ENCODE peak calls at places on chromosomes 5 and 9, in six cellular contexts. Y is upper lobe of left lung, C is stomach, E is suprapubic skin, G is A549, P is transverse colon. R is an unnamed sample. For H3K4me1, the result is how much of the 10 kb centered on the place peaks cover.

GRCh38 chr9:36744678-36745077 is 172.0 kb downstream of the MELK start:
- DNase-seq in Y (no peak), C (no peak), E (no peak), G (no peak), P (no peak), R (no peak)

GRCh38 chr5:120552638-120553037 is 88.5 kb downstream of the PRR16 start:
- DNase-seq in Y (no peak), C (no peak), E (no peak), G (no peak), P (no peak), R (no peak)

GRCh38 chr9:35313911-35314310 is 152.1 kb downstream of the UNC13B start:
- DNase-seq in Y (no peak), C (no peak), E (no peak), G (no peak), P (no peak), R (no peak)

GRCh38 chr5:19179561-19179960 is 808.4 kb downstream of the CDH18 start:
- DNase-seq in Y (no peak), C (no peak), E (no peak), G (no peak), P (no peak), R (no peak)

GRCh38 chr5:170886210-170886894 is 24.5 kb downstream of the RANBP17 start:
- DNase-seq in Y (no peak), C (no peak), E (no peak), G (no peak), P (no peak), R (no peak)

GRCh38 chr5:56686337-56687198 is 128.8 kb upstream of the MAP3K1 start:
- DNase-seq in Y (no peak), C (no peak), E (no peak), G (no peak), P (peak), R (no peak)

GRCh38 chr5:157354825-157355224 is 88.9 kb downstream of the CYFIP2 start:
- DNase-seq in Y (no peak), C (no peak), E (no peak), G (peak), P (no peak), R (no peak)

GRCh38 chr5:169581580-169582227 is 1.9 kb upstream of the SPDL1 start:
- DNase-seq in Y (no peak), C (peak), E (peak), G (peak), P (peak), R (peak)

GRCh38 chr9:123419721-123420559 is 63.9 kb downstream of the CRB2 start:
- DNase-seq in Y (no peak), C (no peak), E (peak), G (no peak), P (no peak), R (no peak)

GRCh38 chr9:123482295-123482970 is 126.4 kb downstream of the CRB2 start:
- DNase-seq in Y (no peak), C (no peak), E (no peak), G (no peak), P (no peak), R (no peak)

GRCh38 chr9:22815246-22815645 is 368.6 kb downstream of the DMRTA1 start:
- DNase-seq in Y (no peak), C (no peak), E (no peak), G (no peak), P (no peak), R (no peak)

GRCh38 chr9:34994429-34995287 is 5.1 kb downstream of the DNAJB5 start:
- DNase-seq in Y (no peak), C (peak), E (peak), G (peak), P (peak), R (no peak)

GRCh38 chr9:93670208-93671029 is 94.0 kb downstream of the PHF2 start:
- DNase-seq in Y (peak), C (peak), E (peak), G (no peak), P (peak), R (peak)

GRCh38 chr9:135478858-135479468 is 619 bp upstream of the PPP1R26 start:
- DNase-seq in Y (peak), C (peak), E (no peak), G (peak), P (peak), R (peak)

GRCh38 chr9:89606049-89606481 is 1.3 kb downstream of the GADD45G start:
- DNase-seq in Y (peak), C (peak), E (peak), G (peak), P (peak), R (peak)

GRCh38 chr5:168238422-168238821 is 53.0 kb upstream of the WWC1 start:
- DNase-seq in Y (no peak), C (no peak), E (no peak), G (no peak), P (no peak), R (no peak)

GRCh38 chr5:176817369-176817841 is 7.0 kb downstream of the UNC5A start:
- DNase-seq in Y (no peak), C (no peak), E (no peak), G (no peak), P (no peak), R (no peak)

GRCh38 chr5:175321927-175322532 is 122.0 kb downstream of the DRD1 start:
- DNase-seq in Y (no peak), C (no peak), E (no peak), G (peak), P (no peak), R (no peak)

GRCh38 chr9:98998441-98999151 is 54.9 kb downstream of the COL15A1 start:
- DNase-seq in Y (peak), C (peak), E (peak), G (peak), P (peak), R (peak)

GRCh38 chr9:11356101-11356500 is 743.3 kb upstream of the PTPRD start:
- DNase-seq in Y (no peak), C (no peak), E (no peak), G (no peak), P (no peak), R (no peak)

GRCh38 chr5:76958976-76959767 is 6.3 kb downstream of the CRHBP start:
- DNase-seq in Y (no peak), C (no peak), E (no peak), G (no peak), P (no peak), R (no peak)

GRCh38 chr9:130825051-130825651 is 9.9 kb upstream of the ABL1 start:
- DNase-seq in Y (no peak), C (no peak), E (no peak), G (no peak), P (no peak), R (peak)

GRCh38 chr5:133683646-133684290 is 71.4 kb upstream of the FSTL4 start:
- DNase-seq in Y (no peak), C (peak), E (no peak), G (no peak), P (no peak), R (no peak)

GRCh38 chr5:68304421-68305052 is 89.0 kb downstream of the PIK3R1 start:
- DNase-seq in Y (no peak), C (no peak), E (no peak), G (no peak), P (no peak), R (no peak)

GRCh38 chr5:154421868-154422267 is 23.9 kb upstream of the SAP30L start:
- DNase-seq in Y (no peak), C (no peak), E (no peak), G (peak), P (no peak), R (no peak)

GRCh38 chr5:6731465-6732237 is 18.4 kb downstream of the TENT4A start:
- DNase-seq in Y (no peak), C (no peak), E (no peak), G (no peak), P (no peak), R (no peak)

GRCh38 chr5:171857537-171857936 is 71.9 kb downstream of the SMIM23 start:
- DNase-seq in Y (no peak), C (no peak), E (no peak), G (no peak), P (no peak), R (no peak)

GRCh38 chr9:120713257-120714087 is 798 bp downstream of the MEGF9 start:
- DNase-seq in Y (no peak), C (no peak), E (peak), G (no peak), P (peak), R (peak)

GRCh38 chr5:152262667-152263066 is 142.4 kb downstream of the NMUR2 start:
- DNase-seq in Y (no peak), C (no peak), E (no peak), G (no peak), P (no peak), R (no peak)

GRCh38 chr9:35605336-35606137 is 475 bp downstream of the TESK1 start:
- DNase-seq in Y (peak), C (no peak), E (peak), G (no peak), P (peak), R (peak)

DNA sequence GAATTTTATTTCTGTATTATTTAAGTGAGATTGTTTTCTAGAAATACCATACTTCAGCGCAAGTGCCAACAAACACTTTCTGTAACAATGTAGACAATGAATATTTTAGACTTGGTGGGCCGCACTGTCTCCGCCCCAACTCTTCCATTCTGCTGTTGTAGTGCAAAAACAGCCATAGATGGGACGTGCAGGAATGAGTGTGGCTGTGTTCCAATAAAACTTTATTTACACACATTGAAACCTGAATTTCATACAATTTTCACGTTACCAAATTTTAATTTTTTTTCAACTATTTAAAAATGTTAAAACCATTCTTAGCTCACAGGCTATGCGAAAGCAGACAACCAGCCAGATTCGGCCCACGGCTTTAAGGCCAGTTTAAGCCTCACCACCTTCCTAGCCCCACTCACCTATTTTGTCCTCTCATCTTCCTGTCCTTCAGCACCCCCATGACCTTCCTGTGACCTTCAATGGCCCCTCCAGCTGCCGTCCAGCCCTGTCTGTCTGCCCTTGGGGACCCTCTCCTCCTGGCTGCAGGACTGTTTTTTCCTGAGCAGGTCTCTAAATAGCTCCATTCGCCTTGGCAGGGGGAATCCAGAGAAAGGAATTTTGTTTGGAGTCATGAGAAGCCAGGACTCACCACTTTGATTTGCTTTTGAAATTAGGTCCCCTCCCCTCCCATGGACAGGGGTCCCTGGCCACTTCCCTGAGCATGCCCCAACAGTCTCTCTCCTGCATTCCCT is 11.2 kb upstream of the ANXA6 start:
- DNase-seq in Y (no peak), C (no peak), E (peak), G (no peak), P (no peak), R (no peak)
- TF ChIP-seq EP300 in Y (no peak), C (no peak), E (no peak), G (no peak), P (no peak), R (no peak)

GRCh38 chr5:173940269-173940668 is 48.7 kb upstream of the C5orf47 start:
- DNase-seq in Y (no peak), C (no peak), E (no peak), G (no peak), P (no peak), R (no peak)
- H3K4me1 ChIP-seq in Y (under half), C (half or more), E (under half), G (half or more), P (under half), R (under half)

GRCh38 chr9:126377521-126377920 is 50.9 kb downstream of the MVB12B start:
- DNase-seq in Y (no peak), C (no peak), E (no peak), G (no peak), P (no peak), R (no peak)
- TF ChIP-seq EP300 in Y (no peak), C (no peak), E (no peak), G (no peak), P (no peak), R (no peak)

GRCh38 chr5:149129181-149129580 is 12.1 kb upstream of the ABLIM3 start:
- DNase-seq in Y (no peak), C (no peak), E (no peak), G (no peak), P (no peak), R (no peak)
- H3K4me1 ChIP-seq in Y (under half), C (under half), E (under half), G (under half), P (under half), R (under half)

GRCh38 chr9:132094314-132094791 is 14.7 kb upstream of the MED27 start:
- DNase-seq in Y (no peak), C (no peak), E (no peak), G (no peak), P (no peak), R (no peak)
- TF ChIP-seq EP300 in Y (no peak), C (no peak), E (no peak), G (no peak), P (no peak), R (no peak)

R was measured in ovary.